ENCODE peak calls at places on chromosomes 7 and 10, in eight cellular contexts. U is RPMI7951; V is effector memory CD8-positive, alpha-beta T cell; J is H7; D is AG08396; R is NCI-H187; Z is fibroblast of lung; X is aorta. C is an unnamed sample.

GRCh38 chr10:53748319-53748718 is 975.7 kb upstream of the MBL2 start:
- DNase-seq in U (no peak), V (no peak), J (no peak), D (no peak), R (no peak), Z (no peak), X (no peak), C (no peak)

GRCh38 chr10:34473174-34474059 is 341.7 kb downstream of the PARD3 start:
- DNase-seq in U (no peak), V (no peak), J (no peak), D (no peak), R (no peak), Z (no peak), X (no peak), C (peak)

GRCh38 chr7:138974675-138975237 is 6.4 kb downstream of the KIAA1549 start:
- DNase-seq in U (no peak), V (no peak), J (no peak), D (no peak), R (peak), Z (no peak), X (no peak), C (no peak)

GRCh38 chr7:55030314-55030713 is 11.5 kb downstream of the EGFR start:
- DNase-seq in U (no peak), V (no peak), J (no peak), D (no peak), R (no peak), Z (no peak), X (no peak), C (peak)

GRCh38 chr7:74587435-74588126 is 69.9 kb upstream of the GTF2I start:
- DNase-seq in U (peak), V (no peak), J (peak), D (peak), R (peak), Z (peak), X (peak), C (peak)

GRCh38 chr10:76270464-76270863 is 839.0 kb downstream of the LRMDA start:
- DNase-seq in U (no peak), V (no peak), J (no peak), D (no peak), R (no peak), Z (no peak), X (no peak), C (no peak)

GRCh38 chr7:84508569-84508968 is 314.0 kb upstream of the SEMA3A start:
- DNase-seq in U (no peak), V (no peak), J (no peak), D (no peak), R (no peak), Z (no peak), X (no peak), C (no peak)

GRCh38 chr10:61673360-61673759 is 10.6 kb downstream of the CABCOCO1 start:
- DNase-seq in U (peak), V (no peak), J (no peak), D (no peak), R (no peak), Z (no peak), X (no peak), C (no peak)

C was measured in fibroblast of gingiva.